ENCODE peak calls at places on chromosome 16, in nine cellular contexts. B is SJCRH30; N is left ventricle myocardium inferior; C is hepatocyte; Z is CD4-positive, alpha-beta T cell; T is ovary; G is T-helper 17 cell; E is right atrium auricular region; H is MM.1S. W is an unnamed sample.

GRCh38 chr16:68283840-68284595 is 19.7 kb downstream of the SLC7A6 start:
- DNase-seq in B (no peak), C (no peak), E (no peak), T (no peak), H (peak; percentile 73), Z (no peak), N (peak; percentile 33), G (no peak), W (no peak)

GRCh38 chr16:61324044-61324443 is 712.2 kb downstream of the CDH8 start:
- DNase-seq in G (no peak), H (no peak), B (no peak), Z (no peak), E (no peak), C (no peak), T (no peak), N (no peak), W (no peak)

GRCh38 chr16:25950586-25951201 is 258.9 kb downstream of the HS3ST4 start:
- DNase-seq in T (no peak), B (no peak), G (no peak), H (no peak), C (no peak), N (no peak), E (no peak), Z (no peak), W (no peak)

GRCh38 chr16:66359811-66360608 is 6.5 kb upstream of the CDH5 start:
- DNase-seq in C (no peak), Z (no peak), E (no peak), H (no peak), B (no peak), T (no peak), G (no peak), N (peak; percentile 58), W (no peak)

GRCh38 chr16:58418601-58419000 is 26.3 kb downstream of the GINS3 start:
- DNase-seq in C (no peak), B (peak; percentile 45), G (no peak), E (no peak), H (no peak), T (no peak), Z (no peak), N (peak; percentile 74), W (no peak)

GRCh38 chr16:1964046-1964505 is 550 bp downstream of the RPS2 start:
- DNase-seq in C (peak; percentile 60), T (no peak), G (no peak), N (no peak), E (no peak), Z (no peak), H (no peak), B (no peak), W (no peak)

GRCh38 chr16:30535777-30536190 is 1.1 kb upstream of the ZNF747 start:
- DNase-seq in H (no peak), G (no peak), T (peak; percentile 74), E (peak; percentile 84), N (peak; percentile 70), Z (peak; percentile 46), C (peak; percentile 87), B (peak; percentile 71), W (peak; percentile 81)

GRCh38 chr16:85755929-85756768 is 5.3 kb upstream of the C16orf74 start:
- DNase-seq in H (no peak), C (no peak), T (no peak), G (no peak), N (no peak), Z (no peak), E (no peak), B (no peak), W (no peak)

DNA sequence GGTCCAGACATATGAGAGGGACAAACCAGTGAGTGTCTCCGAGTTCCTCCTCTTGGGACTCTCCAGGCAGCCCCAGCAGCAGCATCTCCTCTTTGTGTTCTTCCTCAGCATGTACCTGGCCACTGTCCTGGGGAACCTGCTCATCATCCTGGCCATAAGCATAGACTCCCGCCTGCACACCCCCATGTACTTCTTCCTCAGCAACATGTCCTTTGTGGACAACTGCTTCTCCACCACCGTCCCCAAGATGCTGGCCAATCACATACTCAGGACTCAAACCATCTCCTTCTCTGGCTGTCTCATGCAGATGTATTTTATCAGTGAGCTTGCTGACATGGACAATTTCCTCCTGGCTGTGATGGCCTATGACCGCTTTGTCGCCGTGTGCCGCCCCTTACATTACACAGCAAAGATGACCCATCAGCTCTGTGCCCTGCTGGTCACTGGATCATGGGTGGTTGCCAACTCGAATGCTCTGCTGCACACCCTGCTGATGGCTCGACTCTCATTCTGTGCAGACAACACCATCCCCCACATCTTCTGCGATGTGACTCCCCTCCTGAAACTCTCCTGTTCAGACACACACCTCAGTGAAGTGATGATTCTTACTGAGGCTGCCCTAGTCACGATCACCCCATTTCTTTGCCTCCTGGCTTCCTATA is 19.2 kb downstream of the ZNF200 start:
- DNase-seq in N (no peak), G (no peak), E (no peak), Z (no peak), T (no peak), C (no peak), H (peak; percentile 13), B (no peak), W (no peak)
- H3K9me3 ChIP-seq in N (peaks cover 40% of the 10 kb centered on the region), G (no peaks in the 10 kb centered on the region), E (no peaks in the 10 kb centered on the region), Z (peaks cover 8% of the 10 kb centered on the region), T (no peaks in the 10 kb centered on the region), C (no peaks in the 10 kb centered on the region), H (no peaks in the 10 kb centered on the region), B (no peaks in the 10 kb centered on the region), W (peaks cover 3% of the 10 kb centered on the region)

GRCh38 chr16:35452471-35452870 is 1993.1 kb downstream of the TP53TG3F start:
- DNase-seq in N (no peak), E (no peak), T (no peak), G (no peak), B (no peak), Z (no peak), H (no peak), C (no peak), W (no peak)

GRCh38 chr16:35450648-35451047 is 1991.2 kb downstream of the TP53TG3F start:
- DNase-seq in Z (no peak), E (no peak), N (no peak), B (no peak), G (no peak), H (no peak), C (no peak), T (no peak), W (no peak)

GRCh38 chr16:35449663-35450062 is 1990.3 kb downstream of the TP53TG3F start:
- DNase-seq in C (no peak), B (no peak), Z (no peak), E (no peak), G (no peak), T (no peak), N (no peak), H (no peak), W (no peak)

DNA sequence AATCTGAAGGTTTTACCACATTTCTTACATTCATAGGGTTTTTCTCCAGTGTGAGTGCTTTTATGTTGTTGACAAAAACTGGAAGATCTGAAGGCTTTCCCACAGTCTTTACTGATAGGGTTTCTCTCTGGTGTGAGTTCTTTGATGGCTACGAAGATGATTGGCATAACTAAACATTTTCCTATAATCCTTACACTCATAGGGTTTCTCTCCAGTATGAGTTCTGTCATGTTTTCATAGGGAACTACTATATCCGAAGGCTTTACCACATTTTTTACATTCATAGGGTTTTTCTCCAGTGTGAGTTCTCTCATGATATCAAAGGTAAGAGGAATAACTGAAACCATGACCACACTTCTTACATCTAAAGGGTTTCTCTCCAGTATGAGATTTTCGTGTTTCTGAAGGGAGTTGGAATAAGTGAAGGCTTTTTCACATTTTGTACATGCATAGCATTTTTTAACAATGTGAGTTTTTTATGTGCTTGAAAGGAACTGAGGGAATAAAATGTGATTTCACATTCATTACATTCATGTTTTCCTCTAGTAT is 1987.7 kb downstream of the TP53TG3F start:
- DNase-seq in T (no peak), Z (no peak), C (no peak), B (no peak), N (no peak), E (no peak), G (no peak), H (no peak), W (no peak)
- H3K9me3 ChIP-seq in T (no peaks in the 10 kb centered on the region), Z (peaks cover 30% of the 10 kb centered on the region), C (peaks cover 7% of the 10 kb centered on the region), B (no peaks in the 10 kb centered on the region), N (peaks cover 90% of the 10 kb centered on the region), E (no peaks in the 10 kb centered on the region), G (no peaks in the 10 kb centered on the region), H (no peaks in the 10 kb centered on the region), W (peaks cover 57% of the 10 kb centered on the region)

GRCh38 chr16:78489072-78489471 is 389.6 kb downstream of the WWOX start:
- DNase-seq in E (no peak), G (no peak), C (no peak), B (no peak), H (no peak), T (no peak), N (no peak), Z (no peak), W (no peak)

GRCh38 chr16:78490847-78491246 is 391.4 kb downstream of the WWOX start:
- DNase-seq in Z (no peak), E (no peak), T (no peak), N (no peak), C (no peak), H (no peak), G (no peak), B (no peak), W (no peak)

GRCh38 chr16:78490431-78490830 is 391.0 kb downstream of the WWOX start:
- DNase-seq in B (no peak), C (no peak), T (no peak), E (no peak), H (no peak), Z (no peak), G (no peak), N (no peak), W (no peak)

GRCh38 chr16:78488461-78488860 is 389.0 kb downstream of the WWOX start:
- DNase-seq in C (no peak), T (no peak), B (no peak), E (no peak), H (no peak), N (no peak), G (no peak), Z (no peak), W (no peak)

DNA sequence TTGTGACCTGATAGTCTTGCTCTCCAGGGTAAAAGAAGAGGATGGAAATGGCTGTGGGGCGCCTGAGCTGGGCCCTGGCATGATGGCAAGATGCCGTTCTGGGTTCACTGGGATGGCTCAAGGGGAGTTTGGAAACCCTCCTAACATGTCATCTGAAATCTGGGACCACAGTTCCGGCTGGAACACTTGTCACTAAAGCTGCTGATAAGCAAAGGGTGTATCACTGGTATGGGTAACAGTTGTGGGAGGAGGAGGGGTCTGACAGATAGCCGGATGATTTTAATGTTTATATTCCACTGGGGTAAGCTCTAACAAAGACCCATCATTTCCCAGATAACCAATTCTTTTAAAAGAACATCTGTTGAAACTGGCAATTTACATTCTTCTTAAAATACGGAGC is 390.2 kb downstream of the WWOX start:
- DNase-seq in T (no peak), H (no peak), C (no peak), G (no peak), B (no peak), Z (no peak), E (no peak), N (no peak), W (no peak)
- H3K9me3 ChIP-seq in T (no peaks in the 10 kb centered on the region), H (no peaks in the 10 kb centered on the region), C (no peaks in the 10 kb centered on the region), G (no peaks in the 10 kb centered on the region), B (no peaks in the 10 kb centered on the region), Z (no peaks in the 10 kb centered on the region), E (no peaks in the 10 kb centered on the region), N (no peaks in the 10 kb centered on the region), W (no peaks in the 10 kb centered on the region)

DNA sequence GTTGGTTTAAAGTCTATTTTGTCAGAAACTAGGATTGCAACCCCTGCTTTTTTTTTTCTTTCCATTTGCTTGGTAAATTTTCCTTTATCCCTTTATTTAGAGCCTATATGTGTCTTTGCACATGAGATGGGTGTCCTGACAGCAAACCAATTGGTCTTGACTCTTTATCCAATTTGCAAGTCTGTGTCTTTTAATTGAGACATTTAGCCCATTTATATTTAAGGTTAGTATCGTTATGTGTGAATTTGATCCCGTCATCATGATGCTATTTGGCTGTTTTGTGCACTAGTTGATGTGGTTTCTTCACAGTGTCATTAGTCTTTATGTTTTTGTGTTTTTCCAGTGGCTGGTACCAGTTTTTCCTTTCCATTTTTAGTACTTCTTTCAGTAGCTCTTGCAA is 127.7 kb upstream of the ZNF267 start:
- DNase-seq in H (no peak), Z (no peak), G (no peak), C (no peak), N (no peak), E (no peak), T (no peak), B (no peak), W (no peak)
- H3K9me3 ChIP-seq in H (no peaks in the 10 kb centered on the region), Z (peaks cover 87% of the 10 kb centered on the region), G (peaks cover 37% of the 10 kb centered on the region), C (peaks cover 58% of the 10 kb centered on the region), N (peaks cover 99% of the 10 kb centered on the region), E (peaks cover 25% of the 10 kb centered on the region), T (no peaks in the 10 kb centered on the region), B (peaks cover 9% of the 10 kb centered on the region), W (peaks cover 84% of the 10 kb centered on the region)